ENCODE peak calls at places on chromosomes 5 and 9, in nine cellular contexts. B is neural progenitor cell; S is SK-N-SH; R is CD8-positive, alpha-beta T cell; G is GM06990; H is endothelial cell; E is CD4-positive, alpha-beta T cell; D is right lobe of liver; T is GM10248. V is an unnamed sample.

GRCh38 chr9:127754099-127754760 is 19.1 kb upstream of the TOR2A start:
- DNase-seq in B (peak), S (peak), R (no peak), G (no peak), H (peak), E (no peak), D (no peak), T (no peak), V (no peak)

GRCh38 chr5:756865-757345 is 27.6 kb downstream of the ZDHHC11B start:
- DNase-seq in B (no peak), S (peak), R (peak), G (no peak), H (no peak), E (peak), D (no peak), T (peak), V (peak)

GRCh38 chr5:17189381-17190036 is 27.9 kb upstream of the BASP1 start:
- DNase-seq in B (peak), S (peak), R (peak), G (peak), H (peak), E (peak), D (peak), T (peak), V (peak)

GRCh38 chr5:94564812-94565211 is 53.6 kb downstream of the KIAA0825 start:
- DNase-seq in B (no peak), S (no peak), R (no peak), G (no peak), H (no peak), E (no peak), D (no peak), T (no peak), V (no peak)

GRCh38 chr9:127132921-127133647 is 10.6 kb upstream of the ANGPTL2 start:
- DNase-seq in B (peak), S (no peak), R (peak), G (no peak), H (no peak), E (no peak), D (no peak), T (no peak), V (no peak)

GRCh38 chr9:16671591-16672137 is 198.8 kb downstream of the BNC2 start:
- DNase-seq in B (no peak), S (no peak), R (no peak), G (no peak), H (no peak), E (no peak), D (no peak), T (no peak), V (no peak)

GRCh38 chr9:127205952-127206351 is 58.6 kb upstream of the GARNL3 start:
- DNase-seq in B (no peak), S (no peak), R (no peak), G (no peak), H (no peak), E (no peak), D (no peak), T (no peak), V (no peak)

GRCh38 chr9:69186841-69187611 is 12.9 kb downstream of the TJP2 start:
- DNase-seq in B (no peak), S (no peak), R (no peak), G (no peak), H (no peak), E (no peak), D (no peak), T (no peak), V (no peak)

GRCh38 chr9:130672933-130673615 is 8.7 kb downstream of the PRDM12 start:
- DNase-seq in B (no peak), S (peak), R (no peak), G (no peak), H (no peak), E (no peak), D (no peak), T (no peak), V (no peak)

GRCh38 chr9:93701494-93702218 is 125.3 kb downstream of the PHF2 start:
- DNase-seq in B (no peak), S (no peak), R (no peak), G (no peak), H (no peak), E (no peak), D (no peak), T (no peak), V (no peak)

GRCh38 chr5:168364151-168364661 is 72.8 kb downstream of the WWC1 start:
- DNase-seq in B (no peak), S (no peak), R (no peak), G (no peak), H (no peak), E (no peak), D (no peak), T (no peak), V (no peak)

GRCh38 chr5:131067596-131067995 is 97.5 kb downstream of the HINT1 start:
- DNase-seq in B (no peak), S (no peak), R (no peak), G (no peak), H (no peak), E (no peak), D (no peak), T (no peak), V (no peak)

GRCh38 chr9:87267701-87268100 is 230.0 kb upstream of the DAPK1 start:
- DNase-seq in B (no peak), S (no peak), R (no peak), G (no peak), H (no peak), E (no peak), D (no peak), T (no peak), V (no peak)

GRCh38 chr5:101806410-101806809 is 489.7 kb downstream of the SLCO4C1 start:
- DNase-seq in B (no peak), S (no peak), R (no peak), G (no peak), H (no peak), E (no peak), D (no peak), T (no peak), V (no peak)

GRCh38 chr9:131735238-131736181 is 4.4 kb downstream of the RAPGEF1 start:
- DNase-seq in B (no peak), S (no peak), R (no peak), G (no peak), H (no peak), E (no peak), D (peak), T (no peak), V (no peak)

GRCh38 chr5:170491479-170491878 is 12.3 kb upstream of the KCNIP1 start:
- DNase-seq in B (no peak), S (no peak), R (no peak), G (no peak), H (no peak), E (no peak), D (no peak), T (no peak), V (no peak)

GRCh38 chr9:137156567-137157375 is 13.1 kb downstream of the LRRC26 start:
- DNase-seq in B (peak), S (peak), R (peak), G (peak), H (peak), E (peak), D (no peak), T (peak), V (peak)

GRCh38 chr5:143008809-143009521 is 238.8 kb downstream of the ARHGAP26 start:
- DNase-seq in B (no peak), S (no peak), R (peak), G (peak), H (no peak), E (peak), D (peak), T (peak), V (peak)
- TF ChIP-seq CTCF in B (no peak), S (no peak), R (no peak), G (peak), H (no peak), E (no peak), D (no peak), T (peak), V (no peak)

GRCh38 chr5:55231476-55232193 is 1.8 kb downstream of the CCNO start:
- DNase-seq in B (peak), S (peak), R (peak), G (peak), H (peak), E (no peak), D (no peak), T (peak), V (peak)
- TF ChIP-seq CTCF in B (no peak), S (no peak), R (no peak), G (no peak), H (no peak), E (no peak), D (no peak), T (peak), V (no peak)

GRCh38 chr5:172956228-172956627 is 3.0 kb upstream of the RPL26L1 start:
- DNase-seq in B (no peak), S (no peak), R (no peak), G (no peak), H (no peak), E (no peak), D (no peak), T (no peak), V (no peak)

GRCh38 chr5:172954277-172954676 is 4.9 kb upstream of the RPL26L1 start:
- DNase-seq in B (no peak), S (no peak), R (no peak), G (no peak), H (no peak), E (no peak), D (no peak), T (no peak), V (no peak)

GRCh38 chr5:172953776-172954189 is 5.4 kb upstream of the RPL26L1 start:
- DNase-seq in B (no peak), S (no peak), R (no peak), G (no peak), H (no peak), E (no peak), D (no peak), T (no peak), V (no peak)

GRCh38 chr5:172956936-172957335 is 2.3 kb upstream of the RPL26L1 start:
- DNase-seq in B (no peak), S (no peak), R (no peak), G (no peak), H (no peak), E (no peak), D (no peak), T (no peak), V (no peak)

DNA sequence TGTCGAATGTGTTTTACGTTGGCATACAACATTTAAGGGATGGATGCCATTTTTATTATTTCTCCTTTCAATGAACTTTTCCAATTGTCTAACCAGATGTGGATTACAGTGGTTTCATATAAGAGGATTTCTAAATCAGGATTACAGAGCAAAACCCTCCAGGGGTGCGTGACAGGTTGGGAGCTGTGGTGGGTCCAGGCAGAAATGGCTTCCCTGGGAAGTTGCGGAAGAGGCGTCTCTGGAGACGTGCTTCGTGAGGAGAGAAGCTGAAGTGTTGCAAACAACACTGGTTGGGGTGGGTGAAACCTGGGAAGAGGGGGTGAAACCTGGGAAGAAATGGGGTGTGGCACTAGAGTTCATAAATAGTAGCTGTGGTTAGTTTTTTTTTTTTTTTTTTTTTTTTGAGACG is 4.5 kb upstream of the RPL26L1 start:
- DNase-seq in B (no peak), S (no peak), R (no peak), G (no peak), H (no peak), E (no peak), D (no peak), T (no peak), V (no peak)
- TF ChIP-seq CTCF in B (no peak), S (no peak), R (no peak), G (no peak), H (no peak), E (no peak), D (no peak), T (no peak), V (no peak)

DNA sequence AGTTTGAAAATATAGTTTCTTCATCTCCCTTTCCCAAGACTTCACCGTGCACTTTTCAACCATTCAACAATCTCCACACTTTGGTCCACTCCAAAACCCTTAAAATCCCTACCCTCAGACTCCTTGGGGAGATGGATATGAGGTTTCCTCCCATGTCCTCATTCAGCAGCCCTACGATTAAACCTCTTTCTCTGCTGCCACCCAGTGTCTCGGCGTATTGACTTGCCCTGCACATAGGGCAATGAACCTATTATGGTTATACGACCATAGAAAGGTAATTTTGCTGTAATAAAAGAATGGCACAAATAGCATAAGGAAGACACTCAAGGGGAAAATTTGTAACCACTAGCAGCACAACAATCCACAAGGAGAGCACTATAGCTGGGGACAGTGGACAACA is 803.5 kb downstream of the TLE1 start:
- DNase-seq in B (peak), S (no peak), R (no peak), G (no peak), H (no peak), E (no peak), D (no peak), T (no peak), V (no peak)
- TF ChIP-seq CTCF in B (peak), S (peak), R (no peak), G (no peak), H (no peak), E (no peak), D (no peak), T (no peak), V (no peak)

DNA sequence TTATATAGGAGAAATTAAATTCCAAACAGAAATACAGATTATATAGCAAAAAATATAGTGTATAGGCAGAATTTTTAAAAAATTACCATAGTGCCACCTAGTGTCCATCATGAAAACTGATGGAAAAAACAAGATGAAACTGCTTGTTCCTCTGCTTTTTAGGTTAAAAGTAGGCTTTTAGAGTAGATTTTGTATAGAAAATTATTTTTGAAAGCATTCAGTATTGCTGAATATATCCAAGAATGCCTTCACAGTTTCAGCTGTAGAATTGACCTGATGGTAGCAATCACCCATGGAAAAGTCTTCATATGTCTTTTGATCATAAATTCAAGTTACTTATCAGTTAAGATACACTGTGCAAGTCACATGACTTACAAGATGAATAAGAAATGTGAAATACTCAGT is 19.7 kb downstream of the RIOK2 start:
- DNase-seq in B (no peak), S (peak), R (no peak), G (no peak), H (no peak), E (no peak), D (no peak), T (no peak), V (no peak)
- TF ChIP-seq CTCF in B (peak), S (peak), R (peak), G (peak), H (peak), E (peak), D (peak), T (peak), V (peak)

DNA sequence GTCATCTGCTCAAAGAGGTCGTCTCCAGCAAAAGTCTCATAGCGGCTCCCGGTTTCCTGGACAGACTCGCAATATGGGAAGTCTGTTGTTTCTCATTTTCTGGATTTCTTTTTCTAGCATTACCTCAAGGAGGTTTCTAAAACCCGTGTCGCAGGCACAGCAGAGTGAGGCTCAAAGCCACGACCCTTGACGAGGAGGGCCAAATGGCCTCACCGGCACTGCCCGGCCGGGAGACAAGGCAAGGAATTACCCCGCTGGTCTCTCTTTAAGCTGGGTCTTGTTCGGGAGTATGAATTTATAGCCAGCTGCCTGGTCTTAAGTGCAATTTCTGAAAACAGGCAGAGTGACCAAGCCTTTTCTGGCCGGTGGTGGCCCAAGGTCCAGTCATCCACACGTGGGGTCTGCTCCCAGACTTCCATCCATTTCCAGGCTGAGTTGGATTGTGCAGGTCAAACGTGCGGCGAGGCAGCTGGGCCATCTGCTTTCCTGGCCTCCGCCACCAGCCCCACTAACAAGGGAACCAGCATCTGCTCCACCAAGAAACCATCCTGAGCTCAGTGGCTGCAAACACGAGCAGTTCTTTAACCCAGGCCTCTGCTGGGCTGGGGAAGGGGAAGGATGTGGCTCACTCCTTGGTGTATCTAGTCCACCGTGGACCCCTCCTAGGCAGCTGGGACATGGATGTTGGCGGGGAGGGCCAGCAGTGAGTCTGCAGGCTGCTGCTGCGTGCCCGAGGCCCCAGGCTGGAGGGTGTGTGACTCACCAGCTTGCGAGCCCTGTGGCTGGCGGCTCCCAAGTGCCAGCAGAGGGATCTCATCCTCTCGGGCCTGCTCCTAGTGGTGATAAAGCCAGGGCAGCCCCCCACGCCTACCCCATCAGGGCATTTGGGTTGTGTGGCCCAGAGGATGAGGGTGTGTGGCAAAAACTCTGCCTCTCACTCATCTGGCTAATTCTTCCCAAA is 55.6 kb upstream of the COL5A1 start:
- DNase-seq in B (no peak), S (no peak), R (peak), G (no peak), H (no peak), E (no peak), D (no peak), T (no peak), V (no peak)
- TF ChIP-seq CTCF in B (no peak), S (peak), R (no peak), G (no peak), H (no peak), E (no peak), D (no peak), T (no peak), V (no peak)

GRCh38 chr5:129172561-129172960 is 78.0 kb downstream of the ISOC1 start:
- DNase-seq in B (peak), S (peak), R (no peak), G (no peak), H (no peak), E (no peak), D (no peak), T (no peak), V (no peak)
- TF ChIP-seq CTCF in B (no peak), S (peak), R (no peak), G (no peak), H (peak), E (no peak), D (peak), T (peak), V (no peak)

GRCh38 chr5:178859625-178860521 is at the start of gene ZNF354B:
- DNase-seq in B (peak), S (peak), R (peak), G (peak), H (peak), E (peak), D (peak), T (peak), V (peak)
- TF ChIP-seq CTCF in B (peak), S (no peak), R (no peak), G (no peak), H (no peak), E (no peak), D (peak), T (no peak), V (no peak)

GRCh38 chr5:9903806-9904205 is 273.7 kb upstream of the TAS2R1 start:
- DNase-seq in B (no peak), S (no peak), R (no peak), G (no peak), H (no peak), E (no peak), D (no peak), T (no peak), V (no peak)

GRCh38 chr5:9894571-9895304 is 264.6 kb upstream of the TAS2R1 start:
- DNase-seq in B (no peak), S (no peak), R (no peak), G (no peak), H (no peak), E (no peak), D (no peak), T (no peak), V (no peak)

GRCh38 chr5:9892696-9893095 is 262.5 kb upstream of the TAS2R1 start:
- DNase-seq in B (no peak), S (no peak), R (no peak), G (no peak), H (no peak), E (no peak), D (no peak), T (no peak), V (no peak)

GRCh38 chr5:9895305-9895650 is 265.1 kb upstream of the TAS2R1 start:
- DNase-seq in B (no peak), S (no peak), R (no peak), G (no peak), H (no peak), E (no peak), D (no peak), T (no peak), V (no peak)

DNA sequence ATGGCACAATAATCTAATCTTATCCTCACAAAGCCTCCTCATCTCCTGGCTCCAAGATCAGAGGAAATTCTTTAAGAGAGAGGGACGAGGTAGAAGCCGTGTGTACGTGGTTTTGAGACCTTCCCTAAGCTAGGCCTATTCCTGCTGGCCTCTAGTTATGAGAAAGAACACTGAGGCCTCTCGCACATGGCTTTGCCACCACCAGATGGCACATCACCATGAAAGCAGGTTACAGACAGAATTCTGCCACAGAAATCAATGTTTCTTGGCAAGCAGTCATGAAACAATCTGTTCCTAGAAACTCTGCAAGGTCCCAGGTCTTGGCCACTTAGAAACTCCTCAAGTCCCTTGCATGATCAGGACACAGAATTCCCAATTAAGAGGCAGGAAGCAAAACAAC is 268.2 kb upstream of the TAS2R1 start:
- DNase-seq in B (peak), S (peak), R (no peak), G (no peak), H (peak), E (no peak), D (no peak), T (no peak), V (no peak)
- TF ChIP-seq CTCF in B (peak), S (peak), R (no peak), G (peak), H (peak), E (no peak), D (peak), T (no peak), V (no peak)

GRCh38 chr5:141492168-141492885 is 3.4 kb downstream of the PCDHGC5 start:
- DNase-seq in B (peak), S (no peak), R (no peak), G (peak), H (no peak), E (no peak), D (no peak), T (peak), V (peak)

GRCh38 chr5:141491323-141492167 is 2.7 kb downstream of the PCDHGC5 start:
- DNase-seq in B (peak), S (no peak), R (no peak), G (no peak), H (no peak), E (no peak), D (no peak), T (no peak), V (peak)

GRCh38 chr5:141495456-141495811 is 6.6 kb downstream of the PCDHGC5 start:
- DNase-seq in B (no peak), S (no peak), R (no peak), G (no peak), H (no peak), E (no peak), D (no peak), T (no peak), V (no peak)

GRCh38 chr5:141494761-141495455 is 6.0 kb downstream of the PCDHGC5 start:
- DNase-seq in B (peak), S (no peak), R (no peak), G (no peak), H (no peak), E (no peak), D (no peak), T (no peak), V (no peak)

GRCh38 chr5:141493500-141494422 is 4.9 kb downstream of the PCDHGC5 start:
- DNase-seq in B (no peak), S (no peak), R (no peak), G (no peak), H (no peak), E (no peak), D (no peak), T (no peak), V (no peak)
- TF ChIP-seq CTCF in B (no peak), S (no peak), R (no peak), G (no peak), H (no peak), E (no peak), D (no peak), T (no peak), V (no peak)